ENCODE peak calls at places on chromosomes 11 and 22, in five cellular contexts. O, P, J, Q and H are unnamed samples.

GRCh38 chr22:46941958-46942815 is 179.7 kb downstream of the TBC1D22A start:
- DNase-seq in O (no peak), P (no peak), J (no peak), Q (no peak), H (peak; percentile 23)

GRCh38 chr11:2466869-2467694 is 22.3 kb downstream of the KCNQ1 start:
- DNase-seq in O (no peak), J (no peak), Q (no peak), P (no peak), H (no peak)

GRCh38 chr11:65786786-65787636 is at the start of gene OVOL1:
- DNase-seq in J (peak; percentile 88), O (no peak), Q (no peak), P (peak; percentile 67), H (no peak)

GRCh38 chr11:102493524-102493923 is 37.0 kb downstream of the MMP7 start:
- DNase-seq in J (no peak), P (no peak), O (no peak), Q (no peak), H (no peak)

GRCh38 chr11:45082744-45083543 is 63.5 kb upstream of the PRDM11 start:
- DNase-seq in O (no peak), P (peak; percentile 70), Q (peak; percentile 56), J (no peak), H (no peak)

GRCh38 chr11:130464289-130464812 is 15.9 kb downstream of the ADAMTS15 start:
- DNase-seq in Q (no peak), P (no peak), O (no peak), J (no peak), H (no peak)

GRCh38 chr22:23556026-23556620 is 24.0 kb downstream of the IGLL1 start:
- DNase-seq in Q (no peak), P (no peak), O (no peak), J (peak; percentile 22), H (no peak)

GRCh38 chr11:30310623-30311022 is 12.3 kb upstream of the ARL14EP start:
- DNase-seq in P (no peak), J (no peak), Q (no peak), O (no peak), H (no peak)

GRCh38 chr11:35978173-35978572 is 34.3 kb downstream of the LDLRAD3 start:
- DNase-seq in P (peak; percentile 42), J (no peak), Q (no peak), O (no peak), H (no peak)

GRCh38 chr11:131811380-131811779 is 441.0 kb downstream of the NTM start:
- DNase-seq in O (no peak), J (no peak), Q (no peak), P (no peak), H (peak; percentile 37)

GRCh38 chr11:87212891-87213290 is 175.2 kb downstream of the TMEM135 start:
- DNase-seq in Q (no peak), O (no peak), P (no peak), J (no peak), H (peak; percentile 52)

GRCh38 chr11:1488575-1489180 is 2.1 kb upstream of the MOB2 start:
- DNase-seq in Q (no peak), P (no peak), O (no peak), J (no peak), H (no peak)

GRCh38 chr22:37189011-37189466 is 992 bp upstream of the C1QTNF6 start:
- DNase-seq in Q (no peak), P (peak; percentile 97), O (no peak), J (no peak), H (no peak)

GRCh38 chr11:114348200-114349191 is 51.8 kb downstream of the C11orf71 start:
- DNase-seq in P (peak; percentile 80), J (peak; percentile 43), Q (peak; percentile 49), O (peak; percentile 6), H (peak; percentile 77)

GRCh38 chr11:61004037-61004641 is 32.7 kb downstream of the CD6 start:
- DNase-seq in J (no peak), O (no peak), P (no peak), Q (no peak), H (peak; percentile 33)

GRCh38 chr22:17628304-17629166 is at the start of gene ATP6V1E1:
- DNase-seq in P (peak; percentile 99), O (peak; percentile 95), J (peak; percentile 98), Q (peak; percentile 95), H (peak; percentile 98)

GRCh38 chr11:64206457-64207246 is at the start of gene FERMT3:
- DNase-seq in Q (peak; percentile 90), O (no peak), P (no peak), J (no peak), H (no peak)

GRCh38 chr11:20125927-20126326 is 34.3 kb downstream of the DBX1 start:
- DNase-seq in P (peak; percentile 71), J (no peak), Q (no peak), O (no peak), H (peak; percentile 47)

GRCh38 chr11:68454767-68455166 is 5.8 kb upstream of the PPP6R3 start:
- DNase-seq in O (no peak), J (peak; percentile 61), P (peak; percentile 82), Q (no peak), H (no peak)

GRCh38 chr11:1198766-1199688 is 23.8 kb upstream of the MUC5B start:
- DNase-seq in J (peak; percentile 27), O (no peak), Q (no peak), P (no peak), H (no peak)

GRCh38 chr11:102287963-102288744 is 29.1 kb upstream of the BIRC3 start:
- DNase-seq in Q (peak; percentile 86), J (peak; percentile 46), P (peak; percentile 78), O (peak; percentile 7), H (peak; percentile 73)

GRCh38 chr22:39935116-39935515 is 25.1 kb upstream of the TMA7B start:
- DNase-seq in P (no peak), J (no peak), O (peak; percentile 4), Q (no peak), H (no peak)

GRCh38 chr22:48919187-48919590 is 908.5 kb downstream of the BRD1 start:
- DNase-seq in P (no peak), O (no peak), J (peak; percentile 29), Q (no peak), H (no peak)

GRCh38 chr11:78801161-78801884 is 226.7 kb upstream of the NARS2 start:
- DNase-seq in O (no peak), Q (no peak), P (peak; percentile 63), J (no peak), H (peak; percentile 90)

GRCh38 chr11:10450451-10451398 is 4.3 kb upstream of the AMPD3 start:
- DNase-seq in O (peak; percentile 36), J (peak; percentile 78), P (peak; percentile 90), Q (no peak), H (peak; percentile 15)

GRCh38 chr11:112961751-112962747 is 829 bp downstream of the NCAM1 start:
- DNase-seq in J (peak; percentile 39), O (peak; percentile 70), Q (no peak), P (peak; percentile 30), H (peak; percentile 23)

GRCh38 chr11:103907548-103908455 is 128.6 kb upstream of the DDI1 start:
- DNase-seq in Q (peak; percentile 44), O (no peak), J (no peak), P (no peak), H (peak; percentile 83)

GRCh38 chr22:31039393-31039792 is 41.7 kb upstream of the SMTN start:
- DNase-seq in P (no peak), O (no peak), Q (no peak), J (no peak), H (peak; percentile 39)

GRCh38 chr11:69889400-69890372 is 70.5 kb upstream of the FGF3 start:
- DNase-seq in Q (no peak), J (peak; percentile 54), P (peak; percentile 28), O (no peak), H (no peak)

GRCh38 chr22:19970031-19970478 is 28.4 kb upstream of the TXNRD2 start:
- DNase-seq in J (no peak), O (no peak), P (no peak), Q (no peak), H (no peak)

GRCh38 chr22:33300165-33300564 is 242.0 kb upstream of the SYN3 start:
- DNase-seq in P (no peak), Q (peak; percentile 82), J (no peak), O (no peak), H (no peak)

GRCh38 chr22:32897400-32897799 is 95.9 kb downstream of the TIMP3 start:
- DNase-seq in P (peak; percentile 62), O (no peak), Q (no peak), J (no peak), H (peak; percentile 59)

GRCh38 chr22:49740242-49740641 is 87.4 kb downstream of the BRD1 start:
- DNase-seq in O (no peak), P (no peak), J (no peak), Q (no peak), H (no peak)

GRCh38 chr22:21642584-21643448 is 714 bp downstream of the SDF2L1 start:
- DNase-seq in J (peak; percentile 80), Q (peak; percentile 84), P (peak; percentile 87), O (peak; percentile 13), H (peak; percentile 50)

GRCh38 chr11:17921620-17922473 is 91.0 kb downstream of the SERGEF start:
- DNase-seq in Q (no peak), O (no peak), J (no peak), P (no peak), H (peak; percentile 81)

GRCh38 chr11:87280143-87280542 is 242.4 kb downstream of the TMEM135 start:
- DNase-seq in J (no peak), O (no peak), P (no peak), Q (no peak), H (no peak)

GRCh38 chr11:115581871-115582639 is 77.8 kb upstream of the CADM1 start:
- DNase-seq in P (peak; percentile 82), J (peak; percentile 66), O (no peak), Q (no peak), H (no peak)